ENCODE peak calls at places on chromosome 22, in five cellular contexts. I is tibial nerve, H is ovary, F is H1, T is stomach. Q is an unnamed sample.

GRCh38 chr22:20442485-20443284 is 5.1 kb upstream of the SCARF2 start:
- DNase-seq in I (no peak), H (no peak), F (no peak), T (no peak), Q (no peak)

GRCh38 chr22:26889794-26890193 is 232.4 kb downstream of the MIAT start:
- DNase-seq in I (no peak), H (no peak), F (no peak), T (no peak), Q (no peak)

GRCh38 chr22:35971418-35972119 is 57.1 kb downstream of the RBFOX2 start:
- DNase-seq in I (no peak), H (no peak), F (no peak), T (no peak), Q (no peak)

GRCh38 chr22:32951081-32951806 is 106.9 kb downstream of the SYN3 start:
- DNase-seq in I (no peak), H (no peak), F (peak; percentile 15), T (no peak), Q (no peak)

GRCh38 chr22:49769691-49770315 is 57.9 kb downstream of the BRD1 start:
- DNase-seq in I (no peak), H (peak; percentile 28), F (no peak), T (no peak), Q (peak; percentile 4)

GRCh38 chr22:46829140-46829891 is 66.9 kb downstream of the TBC1D22A start:
- DNase-seq in I (no peak), H (no peak), F (no peak), T (no peak), Q (no peak)

GRCh38 chr22:44355688-44356070 is 42.9 kb upstream of the SHISAL1 start:
- DNase-seq in I (no peak), H (peak; percentile 16), F (no peak), T (no peak), Q (no peak)

GRCh38 chr22:26322179-26322905 is 106.7 kb upstream of the ASPHD2 start:
- DNase-seq in I (no peak), H (no peak), F (peak; percentile 19), T (no peak), Q (no peak)

GRCh38 chr22:43515902-43516301 is 104.1 kb downstream of the MPPED1 start:
- DNase-seq in I (no peak), H (no peak), F (no peak), T (no peak), Q (no peak)

GRCh38 chr22:46049726-46050450 is 72.9 kb upstream of the WNT7B start:
- DNase-seq in I (peak; percentile 11), H (peak; percentile 20), F (no peak), T (peak; percentile 24), Q (peak; percentile 6)

GRCh38 chr22:47449508-47450270 is 687.2 kb downstream of the TBC1D22A start:
- DNase-seq in I (no peak), H (no peak), F (no peak), T (no peak), Q (no peak)

GRCh38 chr22:17779286-17780115 is 5.2 kb upstream of the BID start:
- DNase-seq in I (no peak), H (no peak), F (no peak), T (no peak), Q (no peak)

GRCh38 chr22:23289130-23289503 is 108.8 kb downstream of the BCR start:
- DNase-seq in I (no peak), H (no peak), F (no peak), T (no peak), Q (no peak)

GRCh38 chr22:33357894-33358440 is 299.8 kb upstream of the SYN3 start:
- DNase-seq in I (no peak), H (no peak), F (no peak), T (no peak), Q (no peak)

GRCh38 chr22:17095538-17095937 is 10.7 kb downstream of the IL17RA start:
- DNase-seq in I (no peak), H (no peak), F (no peak), T (no peak), Q (no peak)

GRCh38 chr22:45478108-45478771 is 24.4 kb upstream of the FBLN1 start:
- DNase-seq in I (peak; percentile 63), H (no peak), F (no peak), T (no peak), Q (no peak)

GRCh38 chr22:35752172-35752832 is 34.6 kb downstream of the APOL5 start:
- DNase-seq in I (no peak), H (no peak), F (no peak), T (no peak), Q (no peak)

GRCh38 chr22:37043828-37044538 is 7.6 kb upstream of the KCTD17 start:
- DNase-seq in I (no peak), H (no peak), F (no peak), T (peak; percentile 88), Q (peak; percentile 89)

GRCh38 chr22:44260216-44261035 is 52.3 kb downstream of the SHISAL1 start:
- DNase-seq in I (no peak), H (peak; percentile 6), F (no peak), T (no peak), Q (no peak)

GRCh38 chr22:17109113-17109865 is 11.9 kb downstream of the TMEM121B start:
- DNase-seq in I (no peak), H (no peak), F (no peak), T (no peak), Q (no peak)

GRCh38 chr22:44309137-44309536 is 3.6 kb downstream of the SHISAL1 start:
- DNase-seq in I (no peak), H (no peak), F (no peak), T (no peak), Q (peak; percentile 43)

GRCh38 chr22:49300241-49300640 is 527.4 kb downstream of the BRD1 start:
- DNase-seq in I (no peak), H (no peak), F (no peak), T (no peak), Q (no peak)

GRCh38 chr22:20571531-20572007 is 64.2 kb downstream of the MED15 start:
- DNase-seq in I (no peak), H (no peak), F (no peak), T (peak; percentile 43), Q (peak; percentile 45)

GRCh38 chr22:33328789-33329296 is 270.7 kb upstream of the SYN3 start:
- DNase-seq in I (no peak), H (no peak), F (no peak), T (no peak), Q (no peak)

GRCh38 chr22:26564672-26565071 is 25.3 kb downstream of the TPST2 start:
- DNase-seq in I (no peak), H (no peak), F (no peak), T (no peak), Q (no peak)

GRCh38 chr22:33557836-33558235 is 362.4 kb downstream of the LARGE1 start:
- DNase-seq in I (no peak), H (no peak), F (no peak), T (no peak), Q (no peak)

GRCh38 chr22:30566125-30566524 is 8.3 kb downstream of the GAL3ST1 start:
- DNase-seq in I (no peak), H (no peak), F (no peak), T (no peak), Q (peak; percentile 67)

GRCh38 chr22:31287818-31288495 is 4.3 kb downstream of the PIK3IP1 start:
- DNase-seq in I (no peak), H (no peak), F (no peak), T (no peak), Q (no peak)

GRCh38 chr22:48453751-48454485 is 1373.8 kb downstream of the BRD1 start:
- DNase-seq in I (no peak), H (no peak), F (no peak), T (no peak), Q (no peak)

DNA sequence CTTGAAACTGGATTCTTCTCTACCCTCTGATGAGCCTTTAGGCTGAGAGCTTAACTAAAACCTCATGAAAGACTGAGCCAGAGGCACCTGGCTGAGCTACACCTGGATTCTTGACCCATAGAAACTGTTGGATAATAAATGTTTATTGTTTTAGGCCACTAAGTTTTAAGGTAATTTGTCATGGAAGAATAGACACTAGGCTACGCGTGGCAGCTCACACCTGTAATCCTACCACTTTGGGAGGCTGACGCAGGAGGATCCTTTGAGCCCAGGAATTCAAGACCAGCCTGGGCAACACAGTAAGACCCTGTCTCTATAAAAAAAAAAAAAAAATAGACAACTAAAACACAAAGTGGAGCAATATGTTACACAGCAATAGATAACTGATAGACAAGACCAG is 29.2 kb upstream of the UPB1 start:
- DNase-seq in I (no peak), H (no peak), F (no peak), T (no peak), Q (no peak)
- TF ChIP-seq EP300 in I (no peak), H (no peak), F (no peak), T (no peak), Q (no peak)

DNA sequence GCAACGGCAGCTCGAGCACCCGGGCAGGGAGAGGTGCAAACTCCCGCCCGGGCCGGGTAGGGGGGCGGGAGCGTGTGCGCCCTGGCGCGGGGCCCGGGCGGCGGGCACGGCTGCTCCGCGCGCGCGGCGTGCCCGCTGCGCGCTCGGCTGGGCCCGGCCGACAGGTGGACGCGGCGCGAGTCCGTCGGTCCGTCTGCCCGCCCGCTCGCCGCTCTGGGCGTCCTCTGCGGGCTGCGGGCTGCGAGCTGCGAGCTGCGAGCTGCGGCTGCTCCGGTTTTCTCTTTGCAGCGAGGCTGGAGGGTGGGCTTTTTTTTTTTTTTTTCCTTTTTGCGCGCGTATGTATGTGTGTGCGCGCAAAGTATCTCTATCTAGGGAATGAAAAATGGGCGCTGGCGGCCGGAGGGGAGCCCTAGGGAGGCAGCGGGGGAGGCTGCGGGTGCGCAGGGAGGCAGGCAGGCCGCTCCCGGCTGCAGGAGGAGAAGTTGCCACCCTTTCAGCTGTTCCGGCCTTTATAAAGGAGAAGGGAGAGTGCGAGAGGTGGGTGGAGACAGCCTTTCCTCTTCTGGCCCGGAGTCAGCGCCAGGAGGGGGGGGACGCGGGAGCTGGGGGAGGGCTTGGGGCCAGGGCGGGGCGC is at the start of gene PDGFB:
- DNase-seq in I (no peak), H (peak; percentile 50), F (no peak), T (peak; percentile 61), Q (peak; percentile 41)
- TF ChIP-seq POLR2A in I (no peak), H (no peak), F (no peak), T (no peak), Q (peak; percentile 66)

GRCh38 chr22:19038164-19038546 is 84.1 kb downstream of the DGCR2 start:
- DNase-seq in I (no peak), H (no peak), F (no peak), T (no peak), Q (no peak)

GRCh38 chr22:19036523-19037273 is 85.5 kb downstream of the DGCR2 start:
- DNase-seq in I (no peak), H (no peak), F (no peak), T (no peak), Q (no peak)

GRCh38 chr22:19036229-19036522 is 86.0 kb downstream of the DGCR2 start:
- DNase-seq in I (no peak), H (no peak), F (no peak), T (no peak), Q (no peak)

GRCh38 chr22:19037282-19038163 is 84.7 kb downstream of the DGCR2 start:
- DNase-seq in I (no peak), H (no peak), F (no peak), T (no peak), Q (no peak)

GRCh38 chr22:19035474-19036228 is 86.6 kb downstream of the DGCR2 start:
- DNase-seq in I (no peak), H (no peak), F (no peak), T (peak; percentile 23), Q (no peak)
- TF ChIP-seq CTCF in I (no peak), H (no peak), F (peak; percentile 39), T (no peak), Q (no peak)

DNA sequence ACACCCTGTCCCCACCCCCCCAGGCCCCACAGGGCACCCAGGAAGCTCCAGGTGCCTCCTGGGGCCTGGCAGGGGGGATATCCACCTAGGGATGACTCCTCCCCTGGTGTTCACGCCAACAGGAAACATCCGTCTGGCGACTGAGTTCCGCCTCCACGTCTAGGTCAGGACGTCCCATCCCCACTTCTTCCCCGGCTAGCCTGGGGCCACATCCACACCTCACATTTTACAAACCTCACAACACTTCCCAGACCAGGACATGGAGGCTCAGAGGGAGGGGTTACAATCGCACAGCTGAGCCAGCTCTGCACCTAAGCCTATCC is 21.0 kb downstream of the MAFF start:
- DNase-seq in I (no peak), H (no peak), F (no peak), T (peak; percentile 66), Q (peak; percentile 56)
- TF ChIP-seq EP300 in I (no peak), H (no peak), F (no peak), T (no peak), Q (no peak)

Q was measured in transverse colon.